ENCODE peak calls at places on chromosomes 4 and X, in four cellular contexts. A is GM23338, O is NCI-H1105, L is endothelial cell of umbilical vein. T is an unnamed sample.
A peak's percentile ranks its signal among the peaks of the same experiment; 100 is the strongest.

GRCh38 chr4:1984406-1985191 is 24.2 kb downstream of the NELFA start:
- DNase-seq in L (no peak), A (no peak), O (no peak), T (no peak)

GRCh38 chrX:105101378-105101777 is 119.1 kb downstream of the TEX13A start:
- DNase-seq in O (no peak), L (no peak), A (no peak), T (no peak)

GRCh38 chr4:125750399-125750798 is 435.6 kb downstream of the FAT4 start:
- DNase-seq in A (no peak), L (no peak), O (no peak), T (no peak)

GRCh38 chrX:96693407-96693806 is 8.8 kb downstream of the DIAPH2 start:
- DNase-seq in O (no peak), L (no peak), A (no peak), T (no peak)

GRCh38 chrX:40908026-40908425 is 172.7 kb upstream of the MED14 start:
- DNase-seq in L (peak; percentile 28), A (no peak), O (no peak), T (no peak)

GRCh38 chrX:27694667-27695066 is 104.5 kb downstream of the DCAF8L2 start:
- DNase-seq in L (no peak), A (no peak), O (no peak), T (no peak)

GRCh38 chrX:103175944-103176753 is 38.8 kb upstream of the BEX4 start:
- DNase-seq in A (peak; percentile 52), O (peak; percentile 22), L (peak; percentile 62), T (peak; percentile 89)

GRCh38 chr4:12703076-12703475 is 781.1 kb downstream of the RAB28 start:
- DNase-seq in A (no peak), L (no peak), O (no peak), T (no peak)

GRCh38 chrX:22090181-22090580 is 58.1 kb downstream of the PHEX start:
- DNase-seq in A (no peak), O (no peak), L (peak; percentile 42), T (no peak)

GRCh38 chrX:24493740-24494543 is 28.9 kb downstream of the PDK3 start:
- DNase-seq in L (no peak), A (peak; percentile 43), O (no peak), T (peak; percentile 67)

GRCh38 chr4:83947811-83948210 is 411.9 kb downstream of the GPAT3 start:
- DNase-seq in O (no peak), A (peak; percentile 28), L (no peak), T (no peak)

GRCh38 chrX:129651756-129652564 is 2.8 kb downstream of the APLN start:
- DNase-seq in L (no peak), A (no peak), O (no peak), T (no peak)

GRCh38 chrX:70433848-70434351 is 10.7 kb upstream of the DLG3 start:
- DNase-seq in L (peak; percentile 49), O (peak; percentile 55), A (peak; percentile 73), T (peak; percentile 90)

GRCh38 chr4:146485968-146486367 is 35.8 kb downstream of the SLC10A7 start:
- DNase-seq in A (no peak), O (no peak), L (no peak), T (no peak)

GRCh38 chr4:42578187-42578586 is 78.7 kb downstream of the ATP8A1 start:
- DNase-seq in L (no peak), A (no peak), O (no peak), T (no peak)

GRCh38 chrX:118560380-118560932 is 64.8 kb downstream of the DOCK11 start:
- DNase-seq in L (no peak), O (no peak), A (peak; percentile 16), T (peak; percentile 62)

GRCh38 chr4:52548818-52549570 is 110.1 kb downstream of the USP46 start:
- DNase-seq in A (no peak), O (no peak), L (no peak), T (peak; percentile 26)

GRCh38 chr4:151649461-151649860 is 111.3 kb downstream of the GATB start:
- DNase-seq in L (no peak), A (no peak), O (no peak), T (no peak)

GRCh38 chrX:69506617-69507499 is 2.7 kb downstream of the NALF2 start:
- DNase-seq in L (no peak), O (no peak), A (no peak), T (peak; percentile 51)

GRCh38 chr4:185991750-185992149 is 77.2 kb upstream of the TLR3 start:
- DNase-seq in L (no peak), O (no peak), A (no peak), T (no peak)